ENCODE peak calls at places on chromosomes 11 and 22, in seven cellular contexts. L is cardiac fibroblast; S is naive B cell; U is tibial artery; K is activated naive CD4-positive, alpha-beta T cell; C is hypothalamus; A is NCI-H1436. Y is an unnamed sample.

GRCh38 chr11:33976351-33977199 is 75.0 kb upstream of the CAPRIN1 start:
- DNase-seq in S (no peak), A (no peak), U (no peak), L (peak; percentile 81), K (no peak), C (no peak), Y (no peak)

GRCh38 chr22:38549106-38549884 is 20.7 kb downstream of the DMC1 start:
- DNase-seq in K (no peak), C (no peak), L (no peak), S (peak; percentile 33), U (no peak), A (no peak), Y (no peak)

GRCh38 chr11:105942951-105943350 is 79.1 kb downstream of the MSANTD4 start:
- DNase-seq in U (no peak), K (no peak), C (no peak), L (peak; percentile 10), S (no peak), A (no peak), Y (no peak)

GRCh38 chr11:106087815-106088435 is 10.5 kb downstream of the AASDHPPT start:
- DNase-seq in U (peak; percentile 53), K (peak; percentile 4), S (peak; percentile 5), A (no peak), L (peak; percentile 70), C (no peak), Y (peak; percentile 40)

GRCh38 chr11:47177229-47177845 is 658 bp upstream of the ARFGAP2 start:
- DNase-seq in S (peak; percentile 84), A (peak; percentile 68), C (peak; percentile 64), U (peak; percentile 77), K (peak; percentile 60), L (peak; percentile 85), Y (peak; percentile 66)

GRCh38 chr11:87437844-87438223 is 400.1 kb downstream of the TMEM135 start:
- DNase-seq in U (no peak), S (no peak), L (no peak), C (no peak), A (no peak), K (no peak), Y (no peak)

GRCh38 chr11:100328626-100329340 is 358.3 kb upstream of the ARHGAP42 start:
- DNase-seq in K (no peak), U (no peak), S (no peak), L (no peak), A (no peak), C (no peak), Y (no peak)

GRCh38 chr11:21460082-21460481 is 732.8 kb upstream of the ANO5 start:
- DNase-seq in L (no peak), S (no peak), K (no peak), C (no peak), A (no peak), U (no peak), Y (no peak)

GRCh38 chr22:19039448-19039780 is 82.8 kb downstream of the DGCR2 start:
- DNase-seq in C (no peak), A (no peak), L (no peak), S (no peak), K (no peak), U (no peak), Y (no peak)

GRCh38 chr11:35815556-35816315 is 128.1 kb upstream of the LDLRAD3 start:
- DNase-seq in K (no peak), A (no peak), C (no peak), L (peak; percentile 89), U (peak; percentile 32), S (no peak), Y (no peak)

GRCh38 chr22:29341056-29341848 is 25.8 kb upstream of the RASL10A start:
- DNase-seq in U (no peak), A (no peak), L (no peak), S (no peak), C (no peak), K (no peak), Y (no peak)

GRCh38 chr11:12569499-12570040 is 104.7 kb upstream of the TEAD1 start:
- DNase-seq in U (no peak), L (peak; percentile 48), S (no peak), A (no peak), K (no peak), C (no peak), Y (no peak)

GRCh38 chr11:23078289-23078971 is 218.2 kb upstream of the CCDC179 start:
- DNase-seq in S (no peak), C (no peak), A (no peak), U (no peak), K (no peak), L (peak; percentile 5), Y (no peak)

Y was measured in Right ventricle myocardium superior.